ENCODE peak calls at places on chromosomes 7 and 10, in seven cellular contexts. P is HepG2, C is upper lobe of left lung, N is K562, R is transverse colon, O is stomach, B is GM12878. L is an unnamed sample.
A peak's percentile ranks its signal among the peaks of the same experiment; 100 is the strongest.

GRCh38 chr10:58335306-58336005 is 650 bp downstream of the UBE2D1 start:
- DNase-seq in P (peak; percentile 28), C (peak; percentile 35), N (peak; percentile 40), R (peak; percentile 27), O (peak; percentile 26), B (no peak), L (no peak)

GRCh38 chr10:6843477-6843876 is 263.4 kb upstream of the PRKCQ start:
- DNase-seq in P (no peak), C (peak; percentile 50), N (peak; percentile 49), R (no peak), O (no peak), B (peak; percentile 1), L (no peak)

GRCh38 chr10:88165849-88166271 is 302.4 kb downstream of the PTEN start:
- DNase-seq in P (no peak), C (no peak), N (no peak), R (no peak), O (no peak), B (no peak), L (no peak)

GRCh38 chr10:102219370-102219769 is 6.7 kb upstream of the ELOVL3 start:
- DNase-seq in P (no peak), C (no peak), N (no peak), R (no peak), O (no peak), B (no peak), L (no peak)

GRCh38 chr7:25731881-25732240 is 420.1 kb upstream of the NFE2L3 start:
- DNase-seq in P (no peak), C (no peak), N (no peak), R (no peak), O (no peak), B (no peak), L (no peak)

GRCh38 chr10:72855790-72856189 is 37.7 kb upstream of the OIT3 start:
- DNase-seq in P (no peak), C (no peak), N (no peak), R (no peak), O (no peak), B (no peak), L (no peak)

GRCh38 chr7:110090113-110090820 is 1000.7 kb upstream of the LRRN3 start:
- DNase-seq in P (peak; percentile 37), C (no peak), N (no peak), R (no peak), O (no peak), B (no peak), L (no peak)

GRCh38 chr7:66366701-66367100 is 161.6 kb downstream of the TPST1 start:
- DNase-seq in P (no peak), C (no peak), N (no peak), R (no peak), O (no peak), B (no peak), L (no peak)

GRCh38 chr10:90579602-90580242 is 278.1 kb downstream of the HTR7 start:
- DNase-seq in P (peak; percentile 21), C (no peak), N (no peak), R (no peak), O (no peak), B (no peak), L (no peak)

GRCh38 chr10:97297556-97298222 is 5.3 kb upstream of the ARHGAP19 start:
- DNase-seq in P (peak; percentile 54), C (peak; percentile 36), N (peak; percentile 72), R (no peak), O (no peak), B (no peak), L (no peak)

GRCh38 chr7:149821191-149822148 is 16.7 kb upstream of the ZNF862 start:
- DNase-seq in P (peak; percentile 11), C (no peak), N (no peak), R (peak; percentile 38), O (no peak), B (no peak), L (no peak)

DNA sequence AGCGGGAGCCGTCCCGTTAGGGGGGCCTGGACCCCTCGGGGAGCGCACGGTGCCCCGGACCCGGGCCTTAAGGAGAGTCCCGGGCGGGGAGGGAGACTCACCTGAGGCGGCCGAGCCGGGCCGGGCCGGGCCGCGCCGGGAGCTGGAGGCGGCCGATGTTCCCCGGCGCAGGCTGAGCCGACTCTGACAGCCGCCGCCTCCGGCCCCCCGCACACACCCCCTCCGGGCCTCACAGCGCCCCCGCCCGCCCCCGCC is at the start of gene ACHE:
- DNase-seq in P (no peak), C (no peak), N (peak; percentile 85), R (no peak), O (no peak), B (no peak), L (no peak)
- TF ChIP-seq POLR2A in P (no peak), C (no peak), N (no peak), R (no peak), O (no peak), B (no peak), L (no peak)

GRCh38 chr7:857661-858060 is 18.7 kb upstream of the GET4 start:
- DNase-seq in P (no peak), C (no peak), N (no peak), R (no peak), O (no peak), B (no peak), L (no peak)
- TF ChIP-seq POLR2AphosphoS5 in P (no peak), C (no peak), N (no peak), R (no peak), O (no peak), B (no peak), L (no peak)

GRCh38 chr10:48253970-48254657 is 20.4 kb downstream of the FRMPD2 start:
- DNase-seq in P (no peak), C (no peak), N (no peak), R (no peak), O (no peak), B (no peak), L (peak; percentile 72)

GRCh38 chr10:48251152-48251524 is 23.4 kb downstream of the FRMPD2 start:
- DNase-seq in P (peak; percentile 4), C (no peak), N (no peak), R (no peak), O (peak; percentile 43), B (no peak), L (peak; percentile 84)

GRCh38 chr10:48249763-48250351 is 24.6 kb downstream of the FRMPD2 start:
- DNase-seq in P (no peak), C (no peak), N (no peak), R (no peak), O (no peak), B (no peak), L (peak; percentile 39)

GRCh38 chr10:48252354-48252650 is 22.2 kb downstream of the FRMPD2 start:
- DNase-seq in P (no peak), C (no peak), N (no peak), R (no peak), O (no peak), B (no peak), L (no peak)

DNA sequence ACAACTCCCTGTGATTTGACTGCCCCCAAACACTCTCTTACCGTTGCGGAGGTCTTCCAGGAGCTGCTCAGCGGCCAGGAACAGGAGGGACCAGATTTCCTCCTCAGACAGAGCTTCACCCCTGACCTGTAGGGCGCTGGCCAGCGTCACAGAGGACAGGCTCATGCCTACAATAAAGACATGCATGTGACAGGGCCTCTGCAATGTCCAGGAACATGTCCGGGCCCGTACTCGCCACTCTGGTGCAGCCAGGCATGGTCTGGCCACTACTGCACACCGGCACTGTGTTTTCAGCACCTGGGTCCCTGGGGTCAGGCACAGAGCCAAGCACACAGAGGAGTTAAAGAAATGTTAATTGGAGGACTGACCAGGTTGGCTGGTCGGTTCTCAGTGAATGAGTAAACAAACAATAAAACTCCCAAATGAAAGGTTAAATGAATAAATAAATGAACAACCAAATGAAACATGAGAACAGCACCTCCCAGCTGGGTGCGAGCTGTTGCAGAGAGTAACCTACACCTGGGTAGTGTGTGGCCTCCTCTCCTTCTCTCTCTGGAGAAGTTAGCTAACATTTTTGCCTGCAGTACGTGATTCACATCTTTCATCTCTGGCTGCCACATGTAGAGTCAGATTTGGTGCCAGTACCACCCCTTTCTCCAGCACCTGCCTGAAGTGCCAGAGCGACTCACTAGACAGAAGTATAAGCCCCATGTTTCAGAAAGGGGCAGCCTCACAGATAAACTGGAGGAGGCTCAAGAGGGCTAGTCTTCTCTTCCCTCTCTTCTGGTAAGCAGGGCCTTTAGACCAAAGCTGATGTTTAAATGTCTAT is 22.8 kb downstream of the FRMPD2 start:
- DNase-seq in P (no peak), C (no peak), N (no peak), R (peak; percentile 16), O (peak; percentile 56), B (no peak), L (peak; percentile 91)
- TF ChIP-seq EP300 in P (no peak), C (no peak), N (no peak), R (no peak), O (no peak), B (no peak), L (no peak)

DNA sequence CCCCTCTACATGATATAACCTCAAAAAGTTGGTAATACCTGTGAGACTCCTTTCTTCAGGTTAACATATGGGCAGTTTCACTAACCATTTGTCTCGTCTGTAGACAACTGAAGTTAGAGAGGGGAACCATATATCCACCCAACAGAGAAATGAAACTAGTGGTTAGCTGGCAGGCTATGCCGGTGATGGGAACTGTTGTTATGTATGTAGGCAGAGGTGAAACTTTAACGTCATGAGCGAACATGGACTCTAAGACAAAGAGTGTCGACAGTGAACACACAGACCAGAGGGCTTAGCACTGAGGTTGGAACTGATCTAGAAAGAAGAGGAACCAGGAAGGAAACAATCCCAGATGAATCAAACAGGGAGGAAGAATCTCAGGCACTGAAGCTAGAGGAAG is 112.4 kb downstream of the ELMO1 start:
- DNase-seq in P (no peak), C (peak; percentile 40), N (no peak), R (peak; percentile 32), O (no peak), B (peak; percentile 94), L (no peak)
- TF ChIP-seq POLR2A in P (no peak), C (no peak), N (no peak), R (no peak), O (no peak), B (no peak), L (no peak)

GRCh38 chr10:14613570-14613918 is 161.2 kb downstream of the FAM107B start:
- DNase-seq in P (no peak), C (no peak), N (no peak), R (no peak), O (no peak), B (no peak), L (no peak)
- TF ChIP-seq POLR2AphosphoS5 in P (no peak), C (no peak), N (no peak), R (no peak), O (no peak), B (no peak), L (no peak)

GRCh38 chr10:51699475-51700227 is at the start of gene CSTF2T:
- DNase-seq in P (peak; percentile 62), C (peak; percentile 83), N (peak; percentile 76), R (peak; percentile 93), O (peak; percentile 88), B (peak; percentile 78), L (peak; percentile 96)
- TF ChIP-seq EP300 in P (no peak), C (peak; percentile 51), N (peak; percentile 67), R (peak; percentile 77), O (peak; percentile 47), B (peak; percentile 72), L (peak; percentile 28)